ENCODE peak calls at places on chromosomes 3 and 15, in nine cellular contexts. One of them, this sample, is unnamed.

GRCh38 chr15:84731774-84732173 is 15.8 kb upstream of the SEC11A start:
- DNase-seq in neural progenitor cell: no peak
- DNase-seq in foreskin fibroblast: peak; percentile 36
- DNase-seq in epithelial cell of proximal tubule: no peak
- DNase-seq in CD8-positive, alpha-beta T cell: no peak
- DNase-seq in cardiac fibroblast: peak; percentile 70
- DNase-seq in AG10803: peak; percentile 95
- DNase-seq in tibial nerve: no peak
- DNase-seq in left lung: no peak
- DNase-seq in this sample: no peak

GRCh38 chr3:134232146-134232545 is 18.5 kb downstream of the RYK start:
- DNase-seq in neural progenitor cell: no peak
- DNase-seq in foreskin fibroblast: peak; percentile 43
- DNase-seq in epithelial cell of proximal tubule: no peak
- DNase-seq in CD8-positive, alpha-beta T cell: no peak
- DNase-seq in cardiac fibroblast: peak; percentile 67
- DNase-seq in AG10803: peak; percentile 47
- DNase-seq in tibial nerve: no peak
- DNase-seq in left lung: no peak
- DNase-seq in this sample: no peak

GRCh38 chr3:11720220-11721113 is 76.8 kb upstream of the VGLL4 start:
- DNase-seq in neural progenitor cell: peak; percentile 77
- DNase-seq in foreskin fibroblast: peak; percentile 65
- DNase-seq in epithelial cell of proximal tubule: no peak
- DNase-seq in CD8-positive, alpha-beta T cell: peak; percentile 35
- DNase-seq in cardiac fibroblast: peak; percentile 62
- DNase-seq in AG10803: peak; percentile 90
- DNase-seq in tibial nerve: peak; percentile 40
- DNase-seq in left lung: peak; percentile 91
- DNase-seq in this sample: peak; percentile 20

GRCh38 chr3:13023251-13024055 is 49.8 kb downstream of the IQSEC1 start:
- DNase-seq in neural progenitor cell: no peak
- DNase-seq in foreskin fibroblast: no peak
- DNase-seq in epithelial cell of proximal tubule: no peak
- DNase-seq in CD8-positive, alpha-beta T cell: no peak
- DNase-seq in cardiac fibroblast: peak; percentile 75
- DNase-seq in AG10803: no peak
- DNase-seq in tibial nerve: no peak
- DNase-seq in left lung: no peak
- DNase-seq in this sample: no peak

GRCh38 chr3:101780661-101781060 is 1.6 kb downstream of the NXPE3 start:
- DNase-seq in neural progenitor cell: peak; percentile 9
- DNase-seq in foreskin fibroblast: peak; percentile 85
- DNase-seq in epithelial cell of proximal tubule: no peak
- DNase-seq in CD8-positive, alpha-beta T cell: no peak
- DNase-seq in cardiac fibroblast: peak; percentile 84
- DNase-seq in AG10803: peak; percentile 85
- DNase-seq in tibial nerve: no peak
- DNase-seq in left lung: no peak
- DNase-seq in this sample: no peak

GRCh38 chr3:159785276-159785675 is 203.4 kb upstream of the IL12A start:
- DNase-seq in neural progenitor cell: no peak
- DNase-seq in foreskin fibroblast: peak; percentile 28
- DNase-seq in epithelial cell of proximal tubule: no peak
- DNase-seq in CD8-positive, alpha-beta T cell: no peak
- DNase-seq in cardiac fibroblast: peak; percentile 39
- DNase-seq in AG10803: no peak
- DNase-seq in tibial nerve: no peak
- DNase-seq in left lung: no peak
- DNase-seq in this sample: no peak

GRCh38 chr15:71052356-71052755 is 62.9 kb upstream of the THSD4 start:
- DNase-seq in neural progenitor cell: no peak
- DNase-seq in foreskin fibroblast: peak; percentile 85
- DNase-seq in epithelial cell of proximal tubule: no peak
- DNase-seq in CD8-positive, alpha-beta T cell: no peak
- DNase-seq in cardiac fibroblast: peak; percentile 79
- DNase-seq in AG10803: peak; percentile 76
- DNase-seq in tibial nerve: no peak
- DNase-seq in left lung: no peak
- DNase-seq in this sample: no peak

GRCh38 chr3:27728195-27729087 is 6.3 kb upstream of the EOMES start:
- DNase-seq in neural progenitor cell: peak; percentile 91
- DNase-seq in foreskin fibroblast: no peak
- DNase-seq in epithelial cell of proximal tubule: no peak
- DNase-seq in CD8-positive, alpha-beta T cell: no peak
- DNase-seq in cardiac fibroblast: peak; percentile 21
- DNase-seq in AG10803: no peak
- DNase-seq in tibial nerve: no peak
- DNase-seq in left lung: peak; percentile 72
- DNase-seq in this sample: no peak

GRCh38 chr15:20340331-20340811 is 201.2 kb downstream of the GOLGA6L6 start:
- DNase-seq in neural progenitor cell: no peak
- DNase-seq in foreskin fibroblast: no peak
- DNase-seq in epithelial cell of proximal tubule: no peak
- DNase-seq in CD8-positive, alpha-beta T cell: no peak
- DNase-seq in cardiac fibroblast: no peak
- DNase-seq in AG10803: no peak
- DNase-seq in tibial nerve: no peak
- DNase-seq in left lung: peak; percentile 98
- DNase-seq in this sample: no peak

GRCh38 chr3:137764563-137765309 is 621 bp downstream of the SOX14 start:
- DNase-seq in neural progenitor cell: peak; percentile 44
- DNase-seq in foreskin fibroblast: no peak
- DNase-seq in epithelial cell of proximal tubule: no peak
- DNase-seq in CD8-positive, alpha-beta T cell: no peak
- DNase-seq in cardiac fibroblast: no peak
- DNase-seq in AG10803: no peak
- DNase-seq in tibial nerve: no peak
- DNase-seq in left lung: peak; percentile 69
- DNase-seq in this sample: no peak

GRCh38 chr15:100106732-100107131 is 235.0 kb downstream of the ADAMTS17 start:
- DNase-seq in neural progenitor cell: no peak
- DNase-seq in foreskin fibroblast: no peak
- DNase-seq in epithelial cell of proximal tubule: no peak
- DNase-seq in CD8-positive, alpha-beta T cell: no peak
- DNase-seq in cardiac fibroblast: no peak
- DNase-seq in AG10803: no peak
- DNase-seq in tibial nerve: no peak
- DNase-seq in left lung: no peak
- DNase-seq in this sample: no peak

GRCh38 chr3:37494206-37494605 is 319.8 kb upstream of the LRRFIP2 start:
- DNase-seq in neural progenitor cell: no peak
- DNase-seq in foreskin fibroblast: no peak
- DNase-seq in epithelial cell of proximal tubule: no peak
- DNase-seq in CD8-positive, alpha-beta T cell: no peak
- DNase-seq in cardiac fibroblast: no peak
- DNase-seq in AG10803: peak; percentile 54
- DNase-seq in tibial nerve: no peak
- DNase-seq in left lung: no peak
- DNase-seq in this sample: no peak

GRCh38 chr15:48868549-48868948 is 9.4 kb upstream of the EID1 start:
- DNase-seq in neural progenitor cell: no peak
- DNase-seq in foreskin fibroblast: peak; percentile 67
- DNase-seq in epithelial cell of proximal tubule: no peak
- DNase-seq in CD8-positive, alpha-beta T cell: no peak
- DNase-seq in cardiac fibroblast: peak; percentile 88
- DNase-seq in AG10803: peak; percentile 64
- DNase-seq in tibial nerve: no peak
- DNase-seq in left lung: no peak
- DNase-seq in this sample: no peak

GRCh38 chr3:11604139-11604895 is 39.4 kb downstream of the VGLL4 start:
- DNase-seq in neural progenitor cell: no peak
- DNase-seq in foreskin fibroblast: peak; percentile 56
- DNase-seq in epithelial cell of proximal tubule: no peak
- DNase-seq in CD8-positive, alpha-beta T cell: no peak
- DNase-seq in cardiac fibroblast: peak; percentile 92
- DNase-seq in AG10803: peak; percentile 70
- DNase-seq in tibial nerve: no peak
- DNase-seq in left lung: peak; percentile 41
- DNase-seq in this sample: no peak

GRCh38 chr15:60993008-60993407 is 236.1 kb downstream of the RORA start:
- DNase-seq in neural progenitor cell: no peak
- DNase-seq in foreskin fibroblast: peak; percentile 59
- DNase-seq in epithelial cell of proximal tubule: no peak
- DNase-seq in CD8-positive, alpha-beta T cell: no peak
- DNase-seq in cardiac fibroblast: peak; percentile 67
- DNase-seq in AG10803: peak; percentile 72
- DNase-seq in tibial nerve: no peak
- DNase-seq in left lung: no peak
- DNase-seq in this sample: no peak

GRCh38 chr3:31900583-31900982 is 80.5 kb downstream of the OSBPL10 start:
- DNase-seq in neural progenitor cell: no peak
- DNase-seq in foreskin fibroblast: no peak
- DNase-seq in epithelial cell of proximal tubule: no peak
- DNase-seq in CD8-positive, alpha-beta T cell: no peak
- DNase-seq in cardiac fibroblast: no peak
- DNase-seq in AG10803: no peak
- DNase-seq in tibial nerve: no peak
- DNase-seq in left lung: no peak
- DNase-seq in this sample: no peak

GRCh38 chr3:45033799-45034198 is 7.7 kb downstream of the CLEC3B start:
- DNase-seq in neural progenitor cell: no peak
- DNase-seq in foreskin fibroblast: no peak
- DNase-seq in epithelial cell of proximal tubule: no peak
- DNase-seq in CD8-positive, alpha-beta T cell: no peak
- DNase-seq in cardiac fibroblast: no peak
- DNase-seq in AG10803: no peak
- DNase-seq in tibial nerve: no peak
- DNase-seq in left lung: no peak
- DNase-seq in this sample: no peak
- H3K4me3 ChIP-seq in neural progenitor cell: no peak overlapping the region
- H3K4me3 ChIP-seq in foreskin fibroblast: no peak overlapping the region
- H3K4me3 ChIP-seq in epithelial cell of proximal tubule: no peak overlapping the region
- H3K4me3 ChIP-seq in CD8-positive, alpha-beta T cell: no peak overlapping the region
- H3K4me3 ChIP-seq in cardiac fibroblast: no peak overlapping the region
- H3K4me3 ChIP-seq in AG10803: no peak overlapping the region
- H3K4me3 ChIP-seq in tibial nerve: no peak overlapping the region
- H3K4me3 ChIP-seq in left lung: no peak overlapping the region
- H3K4me3 ChIP-seq in this sample: no peak overlapping the region

DNA sequence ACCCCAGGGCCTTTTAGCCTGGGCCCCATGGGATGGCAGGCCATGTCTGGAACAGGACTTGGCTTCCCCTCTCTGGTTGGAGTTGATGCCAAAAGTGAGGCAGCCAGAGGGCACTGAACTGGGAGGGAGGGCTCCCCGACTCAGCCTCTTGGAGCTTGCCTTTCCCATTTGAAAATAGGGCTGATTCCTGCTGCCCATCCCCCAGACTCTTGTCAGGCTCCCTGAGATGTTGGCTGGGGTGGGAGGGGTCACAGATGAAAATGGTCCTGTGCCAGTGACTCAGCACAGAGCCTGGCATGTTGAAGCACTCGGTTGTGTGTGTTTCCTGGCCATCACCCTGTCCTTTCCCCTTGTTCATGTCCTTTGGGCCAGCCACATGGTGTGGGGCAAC is 6.6 kb downstream of the PPCDC start:
- DNase-seq in neural progenitor cell: no peak
- DNase-seq in foreskin fibroblast: peak; percentile 50
- DNase-seq in epithelial cell of proximal tubule: no peak
- DNase-seq in CD8-positive, alpha-beta T cell: no peak
- DNase-seq in cardiac fibroblast: peak; percentile 32
- DNase-seq in AG10803: peak; percentile 40
- DNase-seq in tibial nerve: no peak
- DNase-seq in left lung: no peak
- DNase-seq in this sample: no peak
- H3K4me3 ChIP-seq in neural progenitor cell: no peak overlapping the region
- H3K4me3 ChIP-seq in foreskin fibroblast: peak overlapping the region; percentile 2
- H3K4me3 ChIP-seq in epithelial cell of proximal tubule: no peak overlapping the region
- H3K4me3 ChIP-seq in CD8-positive, alpha-beta T cell: no peak overlapping the region
- H3K4me3 ChIP-seq in cardiac fibroblast: no peak overlapping the region
- H3K4me3 ChIP-seq in AG10803: peak overlapping the region; percentile 46
- H3K4me3 ChIP-seq in tibial nerve: peak overlapping the region; percentile 24
- H3K4me3 ChIP-seq in left lung: no peak overlapping the region
- H3K4me3 ChIP-seq in this sample: no peak overlapping the region

DNA sequence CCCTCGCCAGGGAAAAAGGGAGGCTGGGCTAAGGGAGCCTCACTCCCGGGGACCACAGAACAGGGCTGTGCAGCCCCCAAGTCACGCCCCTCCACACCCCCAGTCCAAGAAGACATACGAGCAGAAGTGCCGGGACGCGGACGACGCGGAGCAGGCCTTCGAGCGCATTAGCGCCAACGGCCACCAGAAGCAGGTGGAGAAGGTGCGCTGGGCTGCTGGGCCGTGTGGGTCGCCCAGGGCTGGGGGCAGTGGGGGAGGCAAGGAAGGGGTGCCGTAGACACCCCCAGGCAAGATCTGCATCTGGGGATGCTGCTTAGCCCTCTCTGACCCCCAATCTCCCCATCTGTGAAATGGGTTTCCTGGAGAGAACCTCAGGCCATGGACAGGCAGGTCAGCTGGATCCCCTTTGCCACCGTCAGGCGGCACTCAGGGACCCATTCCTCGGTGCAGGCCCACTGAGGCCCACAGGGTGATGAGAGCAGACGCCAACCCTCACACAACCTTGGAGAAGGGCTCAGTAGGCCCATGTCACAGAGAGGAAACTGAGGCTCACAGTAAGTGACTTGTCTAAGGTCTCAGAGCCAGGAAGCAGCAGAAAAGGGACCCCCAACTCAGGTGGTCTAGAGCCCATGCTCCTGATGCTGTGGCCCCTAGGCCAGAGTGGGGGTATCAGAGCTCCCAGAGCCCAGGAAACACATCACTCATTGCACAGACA is 33.7 kb downstream of the PSTPIP1 start:
- DNase-seq in neural progenitor cell: no peak
- DNase-seq in foreskin fibroblast: no peak
- DNase-seq in epithelial cell of proximal tubule: no peak
- DNase-seq in CD8-positive, alpha-beta T cell: no peak
- DNase-seq in cardiac fibroblast: no peak
- DNase-seq in AG10803: no peak
- DNase-seq in tibial nerve: peak; percentile 8
- DNase-seq in left lung: peak; percentile 59
- DNase-seq in this sample: no peak
- H3K4me3 ChIP-seq in neural progenitor cell: no peak overlapping the region
- H3K4me3 ChIP-seq in foreskin fibroblast: peak overlapping the region; percentile 13
- H3K4me3 ChIP-seq in epithelial cell of proximal tubule: peak overlapping the region; percentile 23
- H3K4me3 ChIP-seq in CD8-positive, alpha-beta T cell: no peak overlapping the region
- H3K4me3 ChIP-seq in cardiac fibroblast: peak overlapping the region; percentile 37
- H3K4me3 ChIP-seq in AG10803: no peak overlapping the region
- H3K4me3 ChIP-seq in tibial nerve: no peak overlapping the region
- H3K4me3 ChIP-seq in left lung: no peak overlapping the region
- H3K4me3 ChIP-seq in this sample: no peak overlapping the region

DNA sequence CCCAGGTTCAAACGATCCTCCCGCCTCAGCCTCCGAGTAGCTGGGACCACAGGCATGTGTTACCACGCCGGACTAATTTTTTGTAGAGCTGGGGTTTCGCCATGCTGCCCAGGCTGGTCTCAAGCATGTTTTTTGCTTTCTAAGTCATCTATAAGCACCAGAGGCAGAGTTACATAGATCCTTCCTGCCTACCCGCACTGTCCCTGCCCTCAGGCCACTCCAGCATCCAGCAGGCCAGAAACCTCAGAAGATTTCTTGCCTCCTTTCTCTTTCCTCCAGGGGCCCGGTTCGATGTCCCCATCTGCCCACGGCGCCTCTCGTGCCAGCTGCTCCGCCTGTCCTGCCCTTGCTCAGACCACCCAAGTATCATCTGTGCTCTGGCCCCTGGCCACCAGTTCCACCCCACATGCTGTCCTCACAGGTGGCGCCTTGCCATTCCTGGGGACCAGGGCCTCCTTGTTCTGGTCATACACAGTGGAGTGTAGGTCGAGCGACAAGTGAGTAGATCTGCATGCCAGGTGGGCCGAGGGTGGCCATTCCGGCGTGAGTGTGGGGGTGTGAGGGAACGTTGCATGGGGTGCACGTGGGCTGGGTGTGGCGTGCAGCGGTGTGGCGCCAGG is 27.3 kb downstream of the KLHDC8B start:
- DNase-seq in neural progenitor cell: no peak
- DNase-seq in foreskin fibroblast: no peak
- DNase-seq in epithelial cell of proximal tubule: no peak
- DNase-seq in CD8-positive, alpha-beta T cell: no peak
- DNase-seq in cardiac fibroblast: no peak
- DNase-seq in AG10803: no peak
- DNase-seq in tibial nerve: no peak
- DNase-seq in left lung: no peak
- DNase-seq in this sample: no peak
- H3K4me3 ChIP-seq in neural progenitor cell: no peak overlapping the region
- H3K4me3 ChIP-seq in foreskin fibroblast: peak overlapping the region; percentile 22
- H3K4me3 ChIP-seq in epithelial cell of proximal tubule: peak overlapping the region; percentile 28
- H3K4me3 ChIP-seq in CD8-positive, alpha-beta T cell: no peak overlapping the region
- H3K4me3 ChIP-seq in cardiac fibroblast: peak overlapping the region; percentile 33
- H3K4me3 ChIP-seq in AG10803: peak overlapping the region; percentile 51
- H3K4me3 ChIP-seq in tibial nerve: peak overlapping the region; percentile 3
- H3K4me3 ChIP-seq in left lung: no peak overlapping the region
- H3K4me3 ChIP-seq in this sample: no peak overlapping the region

This sample was measured in Jurkat, Clone E6-1.